ENCODE peak calls at places on chromosomes 3 and 15, in seven cellular contexts. N is GM23338; X is NCI-H1092 treated with DMSO at 0.1 percent for 48 hours; H is LoVo; W is HTR-8/SVneo; B is stimulated activated CD8-positive, alpha-beta memory T cell treated with anti-CD3 and anti-CD28 coated beads, Interleukin-2, amount 100 ng/mL, for 48 hours; I is NCI-H187 treated with DMSO at 0.1 percent for 48 hours. L is an unnamed sample.

GRCh38 chr3:108509873-108510272 is 523 bp downstream of the MYH15 start:
- DNase-seq in N (no peak), X (no peak), H (no peak), W (no peak), B (no peak), I (no peak), L (no peak)

GRCh38 chr3:111577798-111578685 is 17.1 kb downstream of the ZBED2 start:
- DNase-seq in N (peak; percentile 49), X (no peak), H (peak; percentile 60), W (peak; percentile 70), B (no peak), I (no peak), L (peak; percentile 25)

GRCh38 chr3:37545479-37545878 is 316.2 kb upstream of the CTDSPL start:
- DNase-seq in N (no peak), X (no peak), H (no peak), W (no peak), B (no peak), I (no peak), L (no peak)

GRCh38 chr3:31410411-31410810 is 122.3 kb upstream of the STT3B start:
- DNase-seq in N (no peak), X (no peak), H (no peak), W (no peak), B (no peak), I (no peak), L (no peak)

GRCh38 chr3:77815467-77815866 is 775.6 kb downstream of the ROBO2 start:
- DNase-seq in N (peak; percentile 73), X (peak; percentile 8), H (no peak), W (no peak), B (no peak), I (no peak), L (no peak)

GRCh38 chr3:113287111-113287817 is 75.9 kb downstream of the BOC start:
- DNase-seq in N (no peak), X (no peak), H (peak; percentile 9), W (no peak), B (no peak), I (no peak), L (peak; percentile 12)

GRCh38 chr3:120795017-120795648 is 52.6 kb downstream of the GTF2E1 start:
- DNase-seq in N (peak; percentile 92), X (peak; percentile 65), H (peak; percentile 64), W (peak; percentile 49), B (peak; percentile 70), I (no peak), L (peak; percentile 37)

GRCh38 chr3:184540777-184541681 is 20.6 kb upstream of the EPHB3 start:
- DNase-seq in N (peak; percentile 98), X (peak; percentile 54), H (peak; percentile 71), W (peak; percentile 44), B (peak; percentile 57), I (no peak), L (no peak)

GRCh38 chr3:68876112-68876713 is 56.1 kb downstream of the TAFA4 start:
- DNase-seq in N (peak; percentile 87), X (peak; percentile 31), H (peak; percentile 60), W (peak; percentile 35), B (no peak), I (peak; percentile 1), L (peak; percentile 9)

GRCh38 chr3:59980576-59980975 is 930.8 kb upstream of the CFAP20DC start:
- DNase-seq in N (no peak), X (no peak), H (no peak), W (no peak), B (no peak), I (no peak), L (no peak)

GRCh38 chr15:39919740-39920509 is at the start of gene GPR176:
- DNase-seq in N (peak; percentile 69), X (peak; percentile 68), H (no peak), W (peak; percentile 67), B (peak; percentile 9), I (no peak), L (peak; percentile 63)

GRCh38 chr3:105812194-105812586 is 56.6 kb downstream of the CBLB start:
- DNase-seq in N (no peak), X (no peak), H (no peak), W (no peak), B (no peak), I (no peak), L (no peak)

GRCh38 chr3:120567370-120568197 is 28.6 kb upstream of the NDUFB4 start:
- DNase-seq in N (peak; percentile 59), X (peak; percentile 58), H (no peak), W (peak; percentile 46), B (no peak), I (no peak), L (peak; percentile 4)

GRCh38 chr3:31503456-31503855 is 29.3 kb upstream of the STT3B start:
- DNase-seq in N (no peak), X (no peak), H (no peak), W (no peak), B (no peak), I (no peak), L (no peak)

GRCh38 chr3:103873897-103874545 is 1439.2 kb downstream of the ZPLD1 start:
- DNase-seq in N (no peak), X (no peak), H (no peak), W (no peak), B (no peak), I (no peak), L (no peak)

GRCh38 chr3:6216135-6216792 is 644.7 kb upstream of the GRM7 start:
- DNase-seq in N (no peak), X (no peak), H (no peak), W (no peak), B (no peak), I (no peak), L (no peak)

GRCh38 chr3:165770781-165771180 is 66.4 kb downstream of the BCHE start:
- DNase-seq in N (no peak), X (no peak), H (no peak), W (no peak), B (no peak), I (no peak), L (no peak)

GRCh38 chr3:55690161-55690560 is 203.1 kb upstream of the WNT5A start:
- DNase-seq in N (peak; percentile 27), X (no peak), H (no peak), W (no peak), B (no peak), I (no peak), L (no peak)

GRCh38 chr3:197165890-197166289 is 132.5 kb downstream of the DLG1 start:
- DNase-seq in N (no peak), X (no peak), H (no peak), W (no peak), B (no peak), I (no peak), L (no peak)

GRCh38 chr15:20295238-20295811 is 246.3 kb downstream of the GOLGA6L6 start:
- DNase-seq in N (no peak), X (no peak), H (no peak), W (no peak), B (no peak), I (no peak), L (no peak)

GRCh38 chr15:33200903-33201302 is 6.4 kb upstream of the FMN1 start:
- DNase-seq in N (no peak), X (no peak), H (peak; percentile 19), W (no peak), B (no peak), I (no peak), L (no peak)

GRCh38 chr15:50190166-50190570 is 8.2 kb downstream of the SLC27A2 start:
- DNase-seq in N (no peak), X (no peak), H (no peak), W (no peak), B (no peak), I (no peak), L (no peak)

GRCh38 chr3:169354774-169355501 is 308.6 kb downstream of the MECOM start:
- DNase-seq in N (peak; percentile 17), X (peak; percentile 98), H (no peak), W (no peak), B (no peak), I (peak; percentile 71), L (no peak)

GRCh38 chr15:42918047-42918446 is 2.5 kb downstream of the TTBK2 start:
- DNase-seq in N (no peak), X (no peak), H (no peak), W (no peak), B (no peak), I (no peak), L (no peak)

GRCh38 chr3:45758871-45759270 is 37.5 kb downstream of the SLC6A20 start:
- DNase-seq in N (no peak), X (no peak), H (no peak), W (no peak), B (no peak), I (no peak), L (no peak)

GRCh38 chr3:98971183-98971681 is 69.7 kb upstream of the DCBLD2 start:
- DNase-seq in N (no peak), X (no peak), H (peak; percentile 77), W (peak; percentile 53), B (no peak), I (no peak), L (peak; percentile 26)

GRCh38 chr3:111751961-111752360 is 107.1 kb upstream of the PHLDB2 start:
- DNase-seq in N (peak; percentile 46), X (no peak), H (no peak), W (peak; percentile 10), B (no peak), I (no peak), L (no peak)

GRCh38 chr3:71510485-71510884 is 73.0 kb downstream of the FOXP1 start:
- DNase-seq in N (no peak), X (no peak), H (no peak), W (peak; percentile 24), B (no peak), I (peak; percentile 32), L (no peak)

GRCh38 chr3:14949126-14949525 is 1.7 kb downstream of the NR2C2 start:
- DNase-seq in N (peak; percentile 46), X (no peak), H (no peak), W (no peak), B (no peak), I (no peak), L (no peak)

GRCh38 chr15:66498501-66499386 is 1.2 kb upstream of the SNAPC5 start:
- DNase-seq in N (peak; percentile 57), X (no peak), H (peak; percentile 47), W (no peak), B (no peak), I (no peak), L (no peak)

GRCh38 chr3:64796597-64796996 is 108.8 kb upstream of the ADAMTS9 start:
- DNase-seq in N (no peak), X (no peak), H (no peak), W (no peak), B (no peak), I (no peak), L (no peak)

GRCh38 chr3:137582484-137582883 is 181.6 kb upstream of the SOX14 start:
- DNase-seq in N (peak; percentile 71), X (no peak), H (no peak), W (no peak), B (no peak), I (no peak), L (no peak)

GRCh38 chr15:101124731-101125558 is 126.9 kb downstream of the CHSY1 start:
- DNase-seq in N (no peak), X (no peak), H (no peak), W (no peak), B (no peak), I (no peak), L (peak; percentile 35)

L was measured in T1000.